ENCODE peak calls at places on chromosomes 3 and 15, in four cellular contexts. J, R, M and Z are unnamed samples.

GRCh38 chr3:148036331-148036881 is 627.2 kb downstream of the ZIC1 start:
- DNase-seq in M (no peak), R (no peak), J (no peak), Z (no peak)

GRCh38 chr3:109553573-109554371 is 216.4 kb upstream of the DPPA4 start:
- DNase-seq in R (no peak), J (no peak), M (no peak), Z (no peak)

GRCh38 chr3:148023994-148024393 is 614.8 kb downstream of the ZIC1 start:
- DNase-seq in M (no peak), J (no peak), R (no peak), Z (no peak)

GRCh38 chr15:66389859-66390382 is 3.2 kb downstream of the MAP2K1 start:
- DNase-seq in M (no peak), J (no peak), R (no peak), Z (no peak)

GRCh38 chr15:98954411-98954810 is 53.2 kb downstream of the PGPEP1L start:
- DNase-seq in M (no peak), R (no peak), J (no peak), Z (no peak)

GRCh38 chr15:40105517-40106202 is 3.0 kb downstream of the BMF start:
- DNase-seq in R (no peak), J (no peak), M (no peak), Z (no peak)

GRCh38 chr3:74491874-74492273 is 122.6 kb downstream of the CNTN3 start:
- DNase-seq in J (no peak), M (no peak), R (no peak), Z (no peak)

GRCh38 chr3:4841783-4842440 is 137.3 kb upstream of the BHLHE40 start:
- DNase-seq in R (no peak), J (no peak), M (no peak), Z (no peak)

GRCh38 chr3:159775372-159775961 is 213.2 kb upstream of the IL12A start:
- DNase-seq in R (no peak), M (no peak), J (peak; percentile 71), Z (no peak)

GRCh38 chr3:156681003-156681402 is 6.6 kb downstream of the TIPARP start:
- DNase-seq in J (no peak), R (peak; percentile 53), M (peak; percentile 71), Z (peak; percentile 86)

GRCh38 chr15:68650901-68651709 is 72.3 kb downstream of the CORO2B start:
- DNase-seq in R (peak; percentile 70), M (peak; percentile 18), J (peak; percentile 100), Z (peak; percentile 78)

GRCh38 chr15:36325206-36325605 is 254.2 kb upstream of the CDIN1 start:
- DNase-seq in R (no peak), J (no peak), M (no peak), Z (no peak)

GRCh38 chr3:5002174-5002870 is 23.1 kb downstream of the BHLHE40 start:
- DNase-seq in M (no peak), R (peak; percentile 89), J (no peak), Z (no peak)

GRCh38 chr3:14472471-14473351 is 67.4 kb downstream of the GRIP2 start:
- DNase-seq in M (peak; percentile 20), R (no peak), J (no peak), Z (peak; percentile 73)

GRCh38 chr3:46892285-46893145 is 15.0 kb downstream of the PTH1R start:
- DNase-seq in J (peak; percentile 89), M (no peak), R (peak; percentile 24), Z (peak; percentile 76)

GRCh38 chr3:194343561-194343893 is 7.6 kb downstream of the CPN2 start:
- DNase-seq in M (no peak), R (no peak), J (no peak), Z (no peak)

GRCh38 chr3:10366681-10367101 is 45.8 kb upstream of the SEC13 start:
- DNase-seq in J (no peak), M (no peak), R (no peak), Z (peak; percentile 57)

GRCh38 chr3:152073267-152073666 is 195.5 kb upstream of the MBNL1 start:
- DNase-seq in M (no peak), J (no peak), R (no peak), Z (no peak)

DNA sequence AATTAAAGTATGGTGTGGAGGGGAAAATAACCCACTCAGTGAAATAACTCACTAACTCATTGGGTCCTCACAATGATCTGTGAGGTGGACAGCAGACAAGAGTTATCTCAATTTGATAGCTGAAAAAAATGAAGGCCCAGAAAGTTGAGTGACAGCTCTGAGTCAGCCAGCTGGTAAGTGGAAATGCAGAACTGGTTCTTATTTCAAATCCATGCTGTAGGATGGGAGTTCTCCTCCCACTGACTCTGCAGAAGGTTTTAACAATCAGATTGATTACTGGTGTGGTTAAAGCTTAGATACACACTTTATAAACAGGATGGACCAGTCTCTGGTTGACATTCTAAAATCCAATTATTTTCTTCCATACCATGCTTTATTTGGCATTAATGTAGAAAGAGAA is 87.0 kb upstream of the LMOD3 start:
- DNase-seq in M (no peak), J (no peak), R (no peak), Z (no peak)
- TF ChIP-seq RNF2 in M (no peak), J (no peak), R (no peak), Z (no peak)

DNA sequence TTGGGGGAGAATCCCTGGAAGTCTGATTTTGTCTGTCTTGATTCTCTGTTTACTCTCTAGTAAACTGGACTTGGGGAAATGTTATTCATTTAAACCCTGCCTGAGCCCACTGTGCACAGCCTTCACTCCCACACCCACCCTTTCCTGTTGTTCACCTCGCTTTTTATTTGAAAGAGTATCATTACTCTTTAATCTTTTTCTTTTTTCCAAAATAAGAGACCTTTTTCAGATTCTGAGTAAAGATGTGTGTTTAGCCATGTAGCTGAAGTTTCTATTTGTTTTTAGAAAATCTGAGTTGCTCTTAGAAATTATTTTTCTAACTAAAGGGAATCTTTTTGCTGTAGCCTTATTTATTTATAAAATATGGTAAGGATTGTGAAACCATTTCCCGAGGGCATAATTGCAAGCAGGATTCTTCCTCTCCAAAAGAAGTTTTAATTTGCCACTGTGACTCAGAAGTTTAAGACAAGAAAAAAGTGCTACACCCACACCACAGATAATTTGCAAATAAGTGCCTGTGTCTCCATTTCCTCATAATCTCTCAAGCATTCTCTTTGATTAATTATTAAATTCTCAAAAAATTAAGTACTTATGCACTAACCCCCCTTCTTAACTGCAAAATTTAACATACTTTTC is 43.4 kb downstream of the RASA2 start:
- DNase-seq in J (no peak), M (no peak), R (no peak), Z (no peak)
- H3K4me3 ChIP-seq in J (no peak overlapping the region), M (no peak overlapping the region), R (no peak overlapping the region), Z (no peak overlapping the region)

GRCh38 chr3:28577941-28578340 is 229.3 kb upstream of the AZI2 start:
- DNase-seq in M (no peak), J (no peak), R (no peak), Z (no peak)

GRCh38 chr3:28576590-28577220 is 228.1 kb upstream of the AZI2 start:
- DNase-seq in R (no peak), J (peak; percentile 48), M (no peak), Z (no peak)

GRCh38 chr3:28575100-28575747 is 226.6 kb upstream of the AZI2 start:
- DNase-seq in R (no peak), J (no peak), M (no peak), Z (no peak)

GRCh38 chr3:28574036-28574435 is 225.4 kb upstream of the AZI2 start:
- DNase-seq in J (no peak), R (no peak), M (no peak), Z (no peak)

DNA sequence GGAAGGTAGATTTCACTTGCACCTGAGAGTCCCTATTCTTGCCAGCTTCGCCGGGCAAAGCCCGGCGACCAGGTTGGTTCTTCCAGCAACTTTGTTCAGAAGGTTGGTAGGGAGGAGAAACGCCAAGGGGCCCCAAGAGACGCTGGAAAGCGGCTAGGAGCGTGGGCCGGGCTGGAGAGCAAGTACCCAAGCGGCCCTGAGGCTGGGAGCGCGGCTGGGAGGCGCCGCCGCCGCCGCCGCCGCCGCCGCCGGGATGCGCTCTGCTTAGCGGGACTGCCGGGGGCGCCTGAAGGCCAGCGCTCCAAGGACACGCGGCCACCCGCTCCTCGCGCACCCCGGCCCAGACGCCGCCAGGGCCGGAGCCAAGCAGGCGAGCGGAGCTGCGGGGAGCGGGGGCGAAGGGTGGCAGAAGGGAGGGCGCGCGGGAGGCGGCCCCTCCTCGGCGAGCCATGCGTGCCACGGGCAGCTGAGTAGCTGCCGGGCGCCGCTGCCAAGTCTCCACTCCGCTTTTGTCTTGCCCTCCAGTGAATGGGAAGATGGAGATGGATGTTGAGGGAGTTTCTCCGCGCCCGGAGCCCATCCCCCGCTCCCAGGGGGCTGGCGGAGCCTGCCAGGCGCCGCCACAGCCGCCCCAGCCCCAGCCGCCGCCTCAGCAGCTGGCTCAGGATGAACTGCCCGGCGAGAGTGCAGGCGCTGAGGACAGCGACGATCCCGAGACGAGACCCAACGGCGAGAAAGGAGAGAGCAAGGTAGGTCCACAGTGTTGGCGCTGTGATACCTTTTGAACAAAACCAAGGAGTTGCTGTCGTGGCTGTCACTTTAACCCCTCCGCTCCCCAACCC is 227.3 kb upstream of the AZI2 start:
- DNase-seq in J (peak; percentile 84), M (no peak), R (no peak), Z (no peak)
- TF ChIP-seq RNF2 in J (no peak), M (no peak), R (no peak), Z (no peak)

DNA sequence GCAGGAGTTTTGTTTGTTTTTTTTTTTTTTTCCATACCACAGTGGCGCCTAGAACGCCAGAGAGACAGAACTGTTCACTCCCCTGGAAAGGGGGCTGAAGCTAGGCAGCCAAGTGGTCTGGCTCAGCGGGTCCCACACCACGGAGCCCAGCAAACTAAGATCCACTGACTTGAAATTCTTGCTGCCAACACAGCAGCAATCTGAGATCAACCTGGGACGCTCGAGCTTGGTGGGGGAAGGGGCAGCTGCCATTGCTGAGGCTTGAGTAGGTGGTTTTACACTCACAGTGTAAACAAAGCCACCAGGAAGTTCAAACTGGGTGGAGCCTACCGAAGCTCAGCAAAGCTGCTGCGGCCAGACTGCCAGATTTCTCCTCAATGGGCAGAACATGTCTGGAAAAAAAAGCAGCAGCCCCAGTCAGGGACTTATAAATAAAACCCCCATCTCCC is 29.8 kb downstream of the SPICE1 start:
- DNase-seq in R (no peak), M (peak; percentile 53), J (no peak), Z (no peak)
- H3K4me3 ChIP-seq in R (no peak overlapping the region), M (no peak overlapping the region), J (no peak overlapping the region), Z (no peak overlapping the region)